ENCODE peak calls at places on chromosomes 16 and 17, in eight cellular contexts. B, E, G, N, Q, K, H and O are unnamed samples.

GRCh38 chr17:71516149-71516548 is 604.7 kb upstream of the SOX9 start:
- DNase-seq in B (no peak), E (no peak), G (no peak), N (no peak), Q (no peak), K (no peak), H (no peak), O (no peak)

GRCh38 chr17:82449136-82449882 is 1.2 kb downstream of the CYBC1 start:
- DNase-seq in B (no peak), E (no peak), G (peak), N (no peak), Q (no peak), K (peak), H (peak), O (no peak)

GRCh38 chr17:66633322-66633965 is 201.5 kb upstream of the CACNG5 start:
- DNase-seq in B (no peak), E (peak), G (no peak), N (peak), Q (no peak), K (no peak), H (no peak), O (no peak)

GRCh38 chr17:68302066-68302564 is 10.8 kb downstream of the ARSG start:
- DNase-seq in B (no peak), E (peak), G (no peak), N (no peak), Q (no peak), K (no peak), H (no peak), O (no peak)

GRCh38 chr17:37608369-37609169 is 649 bp downstream of the SYNRG start:
- DNase-seq in B (peak), E (peak), G (no peak), N (peak), Q (no peak), K (no peak), H (no peak), O (no peak)

GRCh38 chr16:30992931-30993816 is 8.2 kb downstream of the HSD3B7 start:
- DNase-seq in B (no peak), E (no peak), G (no peak), N (no peak), Q (no peak), K (no peak), H (no peak), O (no peak)

GRCh38 chr17:19507673-19508326 is 25.9 kb upstream of the SLC47A1 start:
- DNase-seq in B (peak), E (peak), G (peak), N (peak), Q (peak), K (peak), H (peak), O (no peak)

GRCh38 chr16:88534731-88535141 is 35.5 kb upstream of the ZC3H18 start:
- DNase-seq in B (no peak), E (peak), G (no peak), N (no peak), Q (no peak), K (no peak), H (no peak), O (no peak)

GRCh38 chr16:56814537-56815432 is 50.2 kb upstream of the SLC12A3 start:
- DNase-seq in B (no peak), E (no peak), G (no peak), N (no peak), Q (no peak), K (no peak), H (no peak), O (no peak)

GRCh38 chr16:77782694-77783093 is 5.7 kb upstream of the VAT1L start:
- DNase-seq in B (no peak), E (peak), G (no peak), N (no peak), Q (no peak), K (no peak), H (no peak), O (no peak)

GRCh38 chr16:66660422-66661209 is 35.9 kb downstream of the CMTM4 start:
- DNase-seq in B (no peak), E (peak), G (no peak), N (peak), Q (no peak), K (peak), H (no peak), O (no peak)

GRCh38 chr16:69823831-69824563 is 61.9 kb downstream of the WWP2 start:
- DNase-seq in B (no peak), E (no peak), G (no peak), N (no peak), Q (no peak), K (peak), H (no peak), O (no peak)

GRCh38 chr17:27380551-27380950 is 75.7 kb upstream of the KSR1 start:
- DNase-seq in B (no peak), E (no peak), G (no peak), N (no peak), Q (no peak), K (no peak), H (no peak), O (no peak)